ENCODE peak calls at places on chromosomes 11 and 22, in six cellular contexts. J is activated effector memory CD4-positive, alpha-beta T cell treated with anti-CD3 and anti-CD28 coated beads, Interleukin-2, amount 50 U/mL, for 16 hours; O is T-helper 22 cell; M is RCC 7860; L is ACHN; D is ecto neural progenitor cell. A is an unnamed sample.

GRCh38 chr11:76218449-76219206 is 12.3 kb upstream of the WNT11 start:
- DNase-seq in J (no peak), O (no peak), M (no peak), L (no peak), D (no peak), A (no peak)

GRCh38 chr11:76134239-76134638 is 72.1 kb downstream of the WNT11 start:
- DNase-seq in J (no peak), O (no peak), M (no peak), L (no peak), D (no peak), A (no peak)

GRCh38 chr11:114821626-114822025 is 143.3 kb downstream of the NXPE2 start:
- DNase-seq in J (no peak), O (no peak), M (no peak), L (no peak), D (no peak), A (peak; percentile 4)

GRCh38 chr11:130424613-130425140 is 3.7 kb downstream of the ADAMTS8 start:
- DNase-seq in J (no peak), O (no peak), M (no peak), L (no peak), D (no peak), A (no peak)

GRCh38 chr11:117145393-117145761 is 1.3 kb downstream of the PAFAH1B2 start:
- DNase-seq in J (no peak), O (no peak), M (peak; percentile 23), L (peak; percentile 59), D (no peak), A (peak; percentile 41)

GRCh38 chr11:123086315-123086714 is 24.4 kb upstream of the HSPA8 start:
- DNase-seq in J (no peak), O (no peak), M (no peak), L (no peak), D (no peak), A (no peak)

GRCh38 chr11:41497974-41498373 is 38.5 kb upstream of the LRRC4C start:
- DNase-seq in J (no peak), O (no peak), M (no peak), L (no peak), D (peak; percentile 70), A (no peak)

GRCh38 chr11:57491371-57492061 is 24.0 kb downstream of the SLC43A1 start:
- DNase-seq in J (peak; percentile 80), O (no peak), M (no peak), L (peak; percentile 40), D (peak; percentile 81), A (peak; percentile 66)

GRCh38 chr11:33135216-33135615 is 26.1 kb downstream of the CSTF3 start:
- DNase-seq in J (no peak), O (no peak), M (no peak), L (no peak), D (no peak), A (peak; percentile 31)

GRCh38 chr11:65920035-65920802 is 993 bp downstream of the DRAP1 start:
- DNase-seq in J (no peak), O (no peak), M (no peak), L (peak; percentile 9), D (no peak), A (no peak)

GRCh38 chr11:88656960-88657738 is 319.6 kb upstream of the CTSC start:
- DNase-seq in J (no peak), O (no peak), M (no peak), L (peak; percentile 1), D (no peak), A (no peak)

GRCh38 chr11:117391181-117391580 is 63.5 kb downstream of the CEP164 start:
- DNase-seq in J (no peak), O (no peak), M (no peak), L (no peak), D (no peak), A (no peak)

GRCh38 chr11:69310351-69310750 is 16.4 kb downstream of the MYEOV start:
- DNase-seq in J (peak; percentile 55), O (no peak), M (no peak), L (no peak), D (no peak), A (no peak)

GRCh38 chr11:37264060-37264459 is 666.0 kb upstream of the RAG2 start:
- DNase-seq in J (no peak), O (no peak), M (no peak), L (no peak), D (no peak), A (no peak)

GRCh38 chr22:31211862-31212730 is at the start of gene LIMK2:
- DNase-seq in J (peak; percentile 99), O (peak; percentile 94), M (peak; percentile 81), L (peak; percentile 88), D (peak; percentile 94), A (peak; percentile 93)

GRCh38 chr11:98260983-98261382 is 759.8 kb upstream of the CNTN5 start:
- DNase-seq in J (no peak), O (no peak), M (no peak), L (peak; percentile 4), D (no peak), A (no peak)

GRCh38 chr11:8232849-8233606 is 30.6 kb downstream of the LMO1 start:
- DNase-seq in J (no peak), O (no peak), M (no peak), L (no peak), D (no peak), A (no peak)

GRCh38 chr11:95100191-95100648 is 10.6 kb downstream of the ENDOD1 start:
- DNase-seq in J (no peak), O (no peak), M (no peak), L (no peak), D (no peak), A (no peak)

GRCh38 chr22:42270512-42271190 is at the start of gene TCF20:
- DNase-seq in J (peak; percentile 92), O (peak; percentile 70), M (peak; percentile 38), L (peak; percentile 73), D (peak; percentile 84), A (peak; percentile 86)

GRCh38 chr11:16969010-16970004 is 44.9 kb downstream of the PLEKHA7 start:
- DNase-seq in J (no peak), O (no peak), M (no peak), L (no peak), D (no peak), A (no peak)